ENCODE peak calls at places on chromosomes 12 and 14, in seven cellular contexts. W is PC-3, S is cardiac muscle cell, D is prostate gland, V is breast epithelium, Z is psoas muscle, Y is HCT116. M is an unnamed sample.

GRCh38 chr14:30445394-30445793 is 113.6 kb upstream of the G2E3 start:
- DNase-seq in W (peak), S (no peak), D (no peak), V (no peak), Z (no peak), Y (no peak), M (no peak)

GRCh38 chr14:72644758-72645489 is 249.0 kb downstream of the DPF3 start:
- DNase-seq in W (no peak), S (no peak), D (no peak), V (no peak), Z (no peak), Y (peak), M (peak)

GRCh38 chr12:3216726-3217682 is 139.8 kb downstream of the TSPAN9 start:
- DNase-seq in W (peak), S (peak), D (no peak), V (no peak), Z (no peak), Y (peak), M (no peak)

GRCh38 chr12:104372721-104373335 is 69.3 kb downstream of the EID3 start:
- DNase-seq in W (no peak), S (no peak), D (no peak), V (no peak), Z (no peak), Y (no peak), M (no peak)

GRCh38 chr12:62308201-62308600 is 48.0 kb downstream of the USP15 start:
- DNase-seq in W (no peak), S (no peak), D (no peak), V (no peak), Z (no peak), Y (no peak), M (no peak)

GRCh38 chr12:103771466-103771865 is 69.6 kb downstream of the NT5DC3 start:
- DNase-seq in W (peak), S (peak), D (no peak), V (no peak), Z (peak), Y (no peak), M (peak)

GRCh38 chr12:47276253-47277070 is 196.7 kb upstream of the AMIGO2 start:
- DNase-seq in W (peak), S (peak), D (no peak), V (peak), Z (no peak), Y (no peak), M (peak)

GRCh38 chr12:73867147-73867546 is 670.5 kb upstream of the ATXN7L3B start:
- DNase-seq in W (peak), S (no peak), D (no peak), V (no peak), Z (no peak), Y (no peak), M (no peak)

GRCh38 chr14:100297320-100298300 is 8.6 kb downstream of the SLC25A29 start:
- DNase-seq in W (no peak), S (peak), D (peak), V (peak), Z (peak), Y (no peak), M (peak)

GRCh38 chr12:112011685-112012084 is 1.3 kb downstream of the TMEM116 start:
- DNase-seq in W (no peak), S (no peak), D (no peak), V (no peak), Z (no peak), Y (no peak), M (no peak)
- H3K4me3 ChIP-seq in W (peak), S (peak), D (no peak), V (peak), Z (peak), Y (peak), M (peak)

GRCh38 chr12:53268009-53268636 is at the start of gene ESPL1:
- DNase-seq in W (peak), S (peak), D (peak), V (peak), Z (peak), Y (peak), M (peak)
- TF ChIP-seq CTCF in W (peak), S (peak), D (peak), V (no peak), Z (no peak), Y (no peak), M (peak)

DNA sequence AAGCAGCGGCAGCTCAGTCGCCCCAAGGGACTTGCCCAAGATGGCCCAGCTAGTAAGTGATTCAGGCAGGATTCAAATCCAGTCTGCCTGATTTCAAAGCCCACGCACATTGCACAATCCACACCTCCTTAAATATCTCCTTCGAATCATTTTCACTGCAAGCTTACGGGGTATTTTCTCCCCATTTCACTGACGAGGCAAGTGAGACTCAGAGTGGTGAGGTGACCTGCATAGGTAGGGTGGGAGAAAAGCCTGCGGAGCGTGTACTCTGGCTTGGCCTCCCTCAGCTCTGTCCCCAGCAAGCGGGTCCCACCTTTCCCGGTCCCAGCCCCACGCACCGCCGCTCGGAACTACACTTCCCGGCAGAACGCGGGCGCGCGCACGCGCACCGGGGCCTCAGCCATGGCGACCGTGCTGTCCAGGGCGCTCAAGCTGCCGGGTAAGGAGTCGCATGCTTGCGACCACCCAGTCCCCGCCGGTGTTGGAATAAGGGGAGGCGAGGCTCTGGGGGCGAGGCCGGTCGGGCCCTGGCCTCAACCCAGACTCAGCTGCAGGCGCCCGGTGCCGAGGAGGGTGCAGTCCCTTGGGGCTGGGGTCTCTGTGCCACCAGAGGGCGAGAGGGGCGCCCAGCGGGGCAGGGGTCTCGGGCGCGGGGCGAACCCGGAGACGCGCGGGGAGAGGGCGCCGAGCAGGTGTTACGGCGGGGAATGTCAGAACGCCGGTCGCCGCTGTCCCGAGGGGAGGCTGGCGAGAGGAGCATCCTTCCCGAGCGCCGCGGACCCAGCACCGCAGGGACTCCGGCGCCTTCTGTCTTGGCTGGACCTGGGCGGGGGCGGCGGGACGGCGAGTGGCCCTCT is at the start of gene FAM234B:
- DNase-seq in W (peak), S (peak), D (peak), V (peak), Z (peak), Y (peak), M (peak)
- H3K4me3 ChIP-seq in W (peak), S (peak), D (peak), V (peak), Z (peak), Y (peak), M (peak)

GRCh38 chr12:1205512-1206060 is 214.6 kb downstream of the ERC1 start:
- DNase-seq in W (no peak), S (no peak), D (no peak), V (no peak), Z (no peak), Y (no peak), M (no peak)

GRCh38 chr12:1206118-1206734 is 215.2 kb downstream of the ERC1 start:
- DNase-seq in W (no peak), S (no peak), D (no peak), V (no peak), Z (no peak), Y (no peak), M (no peak)

GRCh38 chr12:1203735-1204019 is 212.7 kb downstream of the ERC1 start:
- DNase-seq in W (no peak), S (no peak), D (no peak), V (no peak), Z (no peak), Y (no peak), M (no peak)

GRCh38 chr12:1207276-1207675 is 216.3 kb downstream of the ERC1 start:
- DNase-seq in W (no peak), S (no peak), D (no peak), V (no peak), Z (no peak), Y (no peak), M (no peak)

DNA sequence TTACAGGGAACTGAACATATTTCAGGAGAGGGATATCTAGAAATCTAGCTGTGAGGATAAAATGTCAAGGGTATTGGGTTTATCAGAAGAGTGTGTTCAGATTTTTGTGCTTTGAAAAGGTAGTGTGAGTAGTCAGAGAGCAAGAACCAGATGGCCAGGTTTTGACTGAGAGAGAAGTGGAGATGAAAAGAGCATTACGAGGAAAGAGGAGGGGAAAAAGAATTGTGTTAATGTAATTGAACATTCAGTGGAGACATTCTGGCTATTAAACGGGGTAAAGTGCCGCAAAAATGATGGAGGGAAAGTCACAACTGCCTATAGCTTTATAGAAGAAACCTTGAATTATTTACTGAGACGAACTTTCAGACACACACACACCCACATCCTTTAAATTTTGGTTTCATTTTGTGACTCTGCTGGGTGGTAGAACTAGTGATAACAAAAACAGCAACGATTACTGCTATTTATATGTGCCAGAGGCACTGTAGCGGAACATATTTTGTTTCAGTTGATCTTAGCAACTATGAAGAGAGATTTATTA is 213.6 kb downstream of the ERC1 start:
- DNase-seq in W (no peak), S (peak), D (no peak), V (no peak), Z (no peak), Y (no peak), M (peak)
- TF ChIP-seq CTCF in W (no peak), S (no peak), D (no peak), V (no peak), Z (no peak), Y (no peak), M (no peak)

GRCh38 chr14:22685467-22685866 is 41.3 kb upstream of the OR6J1 start:
- DNase-seq in W (peak), S (no peak), D (no peak), V (no peak), Z (no peak), Y (no peak), M (no peak)
- H3K4me3 ChIP-seq in W (no peak), S (no peak), D (no peak), V (no peak), Z (no peak), Y (no peak), M (no peak)

M was measured in GM12865.